ENCODE peak calls at places on chromosomes 2 and 18, in four cellular contexts. N is AG04449; H is CD8-positive, alpha-beta T cell; O is keratinocyte. A is an unnamed sample.

GRCh38 chr2:190836767-190837166 is 43.9 kb upstream of the GLS start:
- DNase-seq in N (no peak), H (no peak), O (no peak), A (no peak)

GRCh38 chr2:75431276-75431675 is 129.5 kb downstream of the EVA1A start:
- DNase-seq in N (no peak), H (no peak), O (no peak), A (no peak)

GRCh38 chr2:201152999-201153398 is 29.9 kb upstream of the CASP10 start:
- DNase-seq in N (no peak), H (no peak), O (no peak), A (no peak)

GRCh38 chr2:21650566-21650965 is 526.8 kb downstream of the TDRD15 start:
- DNase-seq in N (no peak), H (no peak), O (no peak), A (no peak)

GRCh38 chr2:86213699-86214502 is 14.6 kb downstream of the MRPL35 start:
- DNase-seq in N (no peak), H (no peak), O (no peak), A (peak; percentile 34)

GRCh38 chr2:31193806-31194205 is 23.5 kb downstream of the CAPN14 start:
- DNase-seq in N (no peak), H (no peak), O (no peak), A (no peak)

GRCh38 chr18:33596178-33596854 is 18.3 kb downstream of the ASXL3 start:
- DNase-seq in N (peak; percentile 0), H (no peak), O (no peak), A (peak; percentile 53)

GRCh38 chr18:7273301-7273911 is 42.5 kb downstream of the LRRC30 start:
- DNase-seq in N (no peak), H (no peak), O (no peak), A (peak; percentile 93)

GRCh38 chr2:54768772-54769428 is 45.4 kb downstream of the EML6 start:
- DNase-seq in N (no peak), H (no peak), O (no peak), A (no peak)

GRCh38 chr2:30223413-30223874 is 7.9 kb upstream of the LBH start:
- DNase-seq in N (no peak), H (no peak), O (no peak), A (no peak)

GRCh38 chr2:226622484-226622883 is 177.1 kb downstream of the IRS1 start:
- DNase-seq in N (no peak), H (no peak), O (no peak), A (no peak)

GRCh38 chr18:55106466-55106865 is 147.2 kb upstream of the CCDC68 start:
- DNase-seq in N (no peak), H (no peak), O (no peak), A (no peak)

GRCh38 chr18:51066273-51066672 is 36.3 kb downstream of the SMAD4 start:
- DNase-seq in N (no peak), H (no peak), O (no peak), A (peak; percentile 62)

GRCh38 chr18:8794133-8794986 is 89.0 kb downstream of the MTCL1 start:
- DNase-seq in N (no peak), H (no peak), O (no peak), A (no peak)

GRCh38 chr2:112010751-112011150 is 44.3 kb upstream of the TMEM87B start:
- DNase-seq in N (no peak), H (no peak), O (no peak), A (no peak)

GRCh38 chr2:217338306-217338916 is 478.5 kb upstream of the TNP1 start:
- DNase-seq in N (peak; percentile 51), H (no peak), O (peak; percentile 9), A (peak; percentile 46)

GRCh38 chr2:30152385-30152784 is 5.6 kb downstream of the YPEL5 start:
- DNase-seq in N (no peak), H (no peak), O (no peak), A (no peak)

GRCh38 chr2:23826079-23826478 is 100.8 kb downstream of the ATAD2B start:
- DNase-seq in N (no peak), H (no peak), O (no peak), A (no peak)

GRCh38 chr18:5895886-5896740 is 791 bp upstream of the TMEM200C start:
- DNase-seq in N (no peak), H (no peak), O (no peak), A (no peak)

GRCh38 chr2:229164545-229165249 is 106.4 kb downstream of the PID1 start:
- DNase-seq in N (no peak), H (no peak), O (no peak), A (peak; percentile 14)

GRCh38 chr2:75595541-75596395 is 35.0 kb upstream of the EVA1A start:
- DNase-seq in N (peak; percentile 85), H (no peak), O (no peak), A (peak; percentile 68)

GRCh38 chr2:238895901-238896600 is 48.2 kb downstream of the TWIST2 start:
- DNase-seq in N (peak; percentile 62), H (no peak), O (no peak), A (peak; percentile 84)

GRCh38 chr2:188976545-188977268 is 2.5 kb downstream of the COL3A1 start:
- DNase-seq in N (no peak), H (no peak), O (no peak), A (peak; percentile 81)
- H3K4me3 ChIP-seq in N (peak overlapping the region; percentile 60), H (no peak overlapping the region), O (no peak overlapping the region), A (peak overlapping the region; percentile 84)

DNA sequence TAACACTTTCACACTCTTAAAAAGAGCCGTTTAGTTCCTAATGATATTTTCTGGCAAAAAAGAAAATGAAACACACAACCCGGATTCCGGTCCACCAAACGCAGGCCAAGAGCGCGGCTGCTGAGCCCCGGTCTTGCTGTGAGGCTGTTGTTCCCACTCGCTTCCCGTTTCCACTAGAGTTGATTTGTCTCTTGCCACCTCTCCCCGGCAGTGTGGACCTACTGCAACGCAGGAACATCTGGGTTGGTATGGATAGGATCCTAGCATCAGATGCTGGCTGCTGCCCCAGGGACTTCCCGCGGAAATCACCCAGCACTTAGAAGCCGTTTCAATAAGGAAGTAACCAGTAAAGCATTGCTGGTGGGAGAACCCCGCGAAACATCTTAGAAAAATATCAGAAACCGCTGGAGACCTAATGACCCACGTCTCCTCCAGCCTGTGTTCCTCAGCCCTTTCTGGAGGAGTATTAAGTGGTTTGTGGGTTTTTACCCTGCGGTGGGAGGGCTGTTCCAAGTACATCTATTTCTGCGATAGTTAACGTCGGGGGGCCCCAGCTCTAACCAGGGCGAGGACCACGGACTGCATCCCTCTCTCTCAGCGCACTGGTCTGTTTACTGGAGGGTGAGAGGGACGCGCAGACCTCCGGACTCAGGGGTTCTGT is 928 bp downstream of the DOCK10 start:
- DNase-seq in N (no peak), H (peak; percentile 74), O (no peak), A (peak; percentile 52)
- H3K4me3 ChIP-seq in N (peak overlapping the region; percentile 79), H (peak overlapping the region; percentile 87), O (peak overlapping the region; percentile 69), A (peak overlapping the region; percentile 64)

GRCh38 chr2:72915076-72915906 is 2.0 kb upstream of the EMX1 start:
- DNase-seq in N (no peak), H (peak; percentile 34), O (no peak), A (no peak)
- H3K4me3 ChIP-seq in N (no peak overlapping the region), H (peak overlapping the region; percentile 57), O (no peak overlapping the region), A (no peak overlapping the region)

GRCh38 chr2:215431290-215431689 is 4.6 kb downstream of the FN1 start:
- DNase-seq in N (no peak), H (no peak), O (no peak), A (peak; percentile 42)
- H3K4me3 ChIP-seq in N (peak overlapping the region; percentile 91), H (no peak overlapping the region), O (no peak overlapping the region), A (peak overlapping the region; percentile 90)

GRCh38 chr2:205827809-205828208 is 145.5 kb downstream of the NRP2 start:
- DNase-seq in N (no peak), H (no peak), O (no peak), A (no peak)
- H3K4me3 ChIP-seq in N (no peak overlapping the region), H (no peak overlapping the region), O (no peak overlapping the region), A (no peak overlapping the region)

DNA sequence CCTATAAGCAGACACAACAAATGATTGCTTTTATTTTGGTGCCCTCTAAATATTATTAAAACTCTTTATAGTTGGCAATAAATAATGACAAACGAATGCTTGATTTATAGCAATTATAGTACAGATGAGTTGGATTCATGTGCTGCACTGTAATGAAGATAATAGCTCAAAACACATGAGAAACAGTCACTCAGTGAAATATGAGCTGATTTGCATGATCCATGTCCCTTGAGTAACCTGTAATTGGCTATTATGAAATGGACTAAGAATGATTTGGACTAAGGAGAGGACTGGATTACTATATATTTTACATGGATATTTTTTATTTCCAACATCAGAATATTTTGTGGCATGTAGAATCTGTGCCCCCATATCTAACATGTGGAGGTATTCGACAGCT is 365.6 kb upstream of the UBE2E3 start:
- DNase-seq in N (no peak), H (no peak), O (no peak), A (no peak)
- H3K4me3 ChIP-seq in N (no peak overlapping the region), H (no peak overlapping the region), O (no peak overlapping the region), A (no peak overlapping the region)

GRCh38 chr2:213086566-213086965 is 64.8 kb downstream of the IKZF2 start:
- DNase-seq in N (no peak), H (no peak), O (no peak), A (peak; percentile 23)
- H3K4me3 ChIP-seq in N (no peak overlapping the region), H (no peak overlapping the region), O (no peak overlapping the region), A (no peak overlapping the region)

DNA sequence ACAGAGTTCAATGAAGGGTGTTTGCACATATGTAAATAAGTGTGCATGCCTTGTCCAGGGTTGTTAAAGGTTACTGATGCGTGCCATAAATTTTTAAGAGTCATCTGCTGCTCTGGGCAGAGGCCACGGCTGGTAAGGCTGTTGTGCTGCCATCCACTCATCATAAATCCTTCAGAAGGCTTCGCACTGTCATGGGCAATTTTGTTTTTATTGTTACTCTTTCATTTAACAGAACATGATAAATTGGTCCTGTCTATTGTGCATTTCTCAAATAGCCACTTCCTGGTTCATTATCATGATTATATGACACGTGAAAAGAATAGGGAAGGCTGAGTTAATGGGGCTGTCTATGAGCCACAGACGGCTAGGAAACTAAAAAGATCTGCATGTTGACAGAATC is 634.3 kb upstream of the SOX11 start:
- DNase-seq in N (no peak), H (no peak), O (no peak), A (no peak)
- H3K4me3 ChIP-seq in N (no peak overlapping the region), H (no peak overlapping the region), O (no peak overlapping the region), A (no peak overlapping the region)

GRCh38 chr2:36246320-36246990 is 109.1 kb upstream of the CRIM1 start:
- DNase-seq in N (no peak), H (no peak), O (no peak), A (no peak)
- H3K4me3 ChIP-seq in N (no peak overlapping the region), H (no peak overlapping the region), O (no peak overlapping the region), A (no peak overlapping the region)

GRCh38 chr2:237694423-237695194 is 67.2 kb downstream of the LRRFIP1 start:
- DNase-seq in N (no peak), H (peak; percentile 47), O (no peak), A (no peak)
- H3K4me3 ChIP-seq in N (peak overlapping the region; percentile 78), H (peak overlapping the region; percentile 80), O (peak overlapping the region; percentile 95), A (peak overlapping the region; percentile 81)